ENCODE peak calls at places on chromosome 7, in seven cellular contexts. S, H, B, A, W, C and I are unnamed samples.

GRCh38 chr7:886626-887487 is 10.5 kb downstream of the GET4 start:
- DNase-seq in C (no peak), B (no peak), S (no peak), H (no peak), A (no peak), W (no peak), I (no peak)

GRCh38 chr7:44291733-44292395 is 33.5 kb downstream of the CAMK2B start:
- DNase-seq in S (no peak), W (no peak), B (no peak), A (no peak), H (no peak), C (no peak), I (no peak)

GRCh38 chr7:1931248-1931950 is 261.3 kb downstream of the ELFN1 start:
- DNase-seq in S (peak; percentile 39), C (no peak), B (no peak), W (peak; percentile 14), A (no peak), H (no peak), I (no peak)

GRCh38 chr7:36677769-36678435 is 46.4 kb downstream of the AOAH start:
- DNase-seq in B (no peak), C (no peak), S (no peak), W (no peak), A (no peak), H (no peak), I (no peak)

GRCh38 chr7:158602905-158603772 is 15.5 kb upstream of the PTPRN2 start:
- DNase-seq in H (no peak), S (peak; percentile 63), W (no peak), A (no peak), C (no peak), B (no peak), I (no peak)

GRCh38 chr7:105278973-105279687 is 109.6 kb downstream of the SRPK2 start:
- DNase-seq in B (no peak), W (no peak), H (peak; percentile 36), A (no peak), S (no peak), C (no peak), I (no peak)

GRCh38 chr7:130277763-130278643 is 11.3 kb downstream of the CPA2 start:
- DNase-seq in H (peak; percentile 76), A (peak; percentile 24), S (peak; percentile 69), B (peak; percentile 67), W (peak; percentile 72), C (peak; percentile 67), I (peak; percentile 45)

GRCh38 chr7:152514771-152515105 is 78.9 kb upstream of the KMT2C start:
- DNase-seq in A (no peak), S (no peak), B (no peak), H (no peak), C (no peak), W (no peak), I (no peak)

GRCh38 chr7:157703131-157703530 is 366.3 kb downstream of the DNAJB6 start:
- DNase-seq in A (no peak), C (no peak), S (no peak), B (peak; percentile 26), W (no peak), H (no peak), I (no peak)

GRCh38 chr7:84112771-84113170 is 81.8 kb downstream of the SEMA3A start:
- DNase-seq in W (no peak), B (no peak), S (no peak), C (no peak), A (no peak), H (peak; percentile 53), I (no peak)

GRCh38 chr7:156999611-157000046 is 10.8 kb downstream of the MNX1 start:
- DNase-seq in A (no peak), B (no peak), W (no peak), C (peak; percentile 70), S (no peak), H (no peak), I (no peak)

GRCh38 chr7:30974605-30975256 is 11.0 kb downstream of the GHRHR start:
- DNase-seq in S (peak; percentile 40), W (peak; percentile 53), A (peak; percentile 58), H (peak; percentile 83), B (peak; percentile 86), C (peak; percentile 87), I (peak; percentile 84)

GRCh38 chr7:92641921-92642511 is 51.8 kb upstream of the FAM133B start:
- DNase-seq in W (peak; percentile 75), B (no peak), C (no peak), H (no peak), A (no peak), S (peak; percentile 86), I (peak; percentile 14)

GRCh38 chr7:151299530-151299929 is 42.1 kb upstream of the NUB1 start:
- DNase-seq in S (no peak), A (no peak), C (no peak), W (no peak), H (no peak), B (peak; percentile 10), I (no peak)
- H3K18ac ChIP-seq in S (no peak overlapping the region), A (no peak overlapping the region), C (no peak overlapping the region), W (no peak overlapping the region), H (no peak overlapping the region), B (no peak overlapping the region), I (no peak overlapping the region)

GRCh38 chr7:111392294-111392693 is 170.0 kb downstream of the IMMP2L start:
- DNase-seq in H (no peak), B (no peak), S (no peak), A (no peak), W (no peak), C (no peak), I (no peak)
- H3K27ac ChIP-seq in H (no peak overlapping the region), B (no peak overlapping the region), S (no peak overlapping the region), A (peak overlapping the region; percentile 55), W (no peak overlapping the region), C (no peak overlapping the region), I (no peak overlapping the region)

GRCh38 chr7:127812540-127812939 is 160.5 kb downstream of the SND1 start:
- DNase-seq in W (no peak), B (no peak), S (no peak), C (no peak), A (no peak), H (no peak), I (no peak)
- H3K18ac ChIP-seq in W (no peak overlapping the region), B (no peak overlapping the region), S (no peak overlapping the region), C (no peak overlapping the region), A (no peak overlapping the region), H (no peak overlapping the region), I (no peak overlapping the region)

GRCh38 chr7:29207023-29207422 is 12.4 kb downstream of the CHN2 start:
- DNase-seq in H (no peak), B (no peak), C (no peak), A (no peak), S (no peak), W (no peak), I (no peak)

GRCh38 chr7:29199776-29200175 is 5.2 kb downstream of the CHN2 start:
- DNase-seq in A (no peak), H (no peak), B (no peak), C (no peak), W (no peak), S (no peak), I (no peak)

GRCh38 chr7:29204491-29205281 is 10.1 kb downstream of the CHN2 start:
- DNase-seq in H (no peak), C (no peak), S (no peak), A (no peak), B (no peak), W (no peak), I (no peak)

GRCh38 chr7:29197916-29198315 is 3.3 kb downstream of the CHN2 start:
- DNase-seq in S (no peak), B (no peak), H (no peak), C (no peak), W (no peak), A (no peak), I (no peak)

GRCh38 chr7:29202651-29203069 is 8.1 kb downstream of the CHN2 start:
- DNase-seq in C (no peak), W (no peak), H (no peak), S (no peak), B (no peak), A (no peak), I (no peak)
- H3K27ac ChIP-seq in C (no peak overlapping the region), W (no peak overlapping the region), H (no peak overlapping the region), S (no peak overlapping the region), B (no peak overlapping the region), A (no peak overlapping the region), I (peak overlapping the region; percentile 37)

GRCh38 chr7:55272328-55272727 is 92.8 kb upstream of the LANCL2 start:
- DNase-seq in W (no peak), H (no peak), S (no peak), C (no peak), A (no peak), B (no peak), I (no peak)
- H3K18ac ChIP-seq in W (no peak overlapping the region), H (no peak overlapping the region), S (no peak overlapping the region), C (no peak overlapping the region), A (no peak overlapping the region), B (no peak overlapping the region), I (no peak overlapping the region)

GRCh38 chr7:80278737-80279136 is 144.1 kb downstream of the GNAI1 start:
- DNase-seq in C (no peak), A (no peak), B (no peak), W (peak; percentile 32), S (no peak), H (no peak), I (no peak)
- H3K27ac ChIP-seq in C (no peak overlapping the region), A (no peak overlapping the region), B (no peak overlapping the region), W (peak overlapping the region; percentile 62), S (no peak overlapping the region), H (no peak overlapping the region), I (no peak overlapping the region)